ENCODE peak calls at places on chromosomes 6 and 20, in nine cellular contexts. R, V, H, I, P, K, F, Z and M are unnamed samples. For H3K4me1, the result is how much of the 10 kb centered on the place peaks cover.

GRCh38 chr20:45275327-45275726 is 21.0 kb upstream of the SLPI start:
- DNase-seq in F (no peak), K (no peak), Z (no peak), H (no peak), R (no peak), V (no peak), P (no peak), I (no peak), M (no peak)

GRCh38 chr20:1301031-1301529 is 27.9 kb downstream of the SDCBP2 start:
- DNase-seq in Z (peak), P (peak), K (no peak), F (peak), R (peak), I (peak), V (peak), H (peak), M (no peak)

GRCh38 chr6:30530013-30530412 is 26.3 kb downstream of the GNL1 start:
- DNase-seq in V (no peak), I (no peak), Z (no peak), P (no peak), F (no peak), K (no peak), R (peak), H (no peak), M (no peak)

GRCh38 chr20:2451939-2452732 is 18.5 kb downstream of the SNRPB start:
- DNase-seq in I (peak), Z (peak), R (peak), K (peak), V (peak), P (peak), H (peak), F (peak), M (peak)

GRCh38 chr20:326645-327031 is 1.3 kb downstream of the SOX12 start:
- DNase-seq in H (no peak), K (peak), V (peak), F (peak), R (peak), I (no peak), Z (no peak), P (no peak), M (no peak)

GRCh38 chr20:49400904-49401303 is 81.6 kb downstream of the KCNB1 start:
- DNase-seq in V (peak), I (no peak), R (no peak), F (no peak), P (peak), Z (no peak), H (no peak), K (no peak), M (no peak)

GRCh38 chr20:3209023-3209945 is at the start of gene ITPA:
- DNase-seq in P (peak), I (peak), V (peak), K (peak), F (peak), H (peak), R (peak), Z (no peak), M (peak)

GRCh38 chr20:43187476-43188233 is 2.1 kb downstream of the PTPRT start:
- DNase-seq in V (peak), P (peak), R (peak), H (peak), K (peak), F (peak), I (peak), Z (peak), M (peak)

GRCh38 chr6:119158057-119158848 is 79.8 kb upstream of the FAM184A start:
- DNase-seq in Z (no peak), F (no peak), H (peak), K (no peak), P (peak), V (peak), I (no peak), R (no peak), M (no peak)

GRCh38 chr6:122392564-122393338 is 6.7 kb upstream of the HSF2 start:
- DNase-seq in Z (no peak), F (no peak), I (no peak), H (no peak), P (no peak), K (no peak), R (no peak), V (no peak), M (no peak)

GRCh38 chr6:19812512-19813119 is 24.6 kb upstream of the ID4 start:
- DNase-seq in V (peak), R (peak), H (peak), P (peak), Z (peak), I (peak), K (peak), F (peak), M (peak)

GRCh38 chr6:130997061-130997753 is 65.8 kb downstream of the EPB41L2 start:
- DNase-seq in H (peak), V (peak), Z (no peak), I (no peak), R (no peak), P (peak), F (peak), K (no peak), M (peak)

GRCh38 chr6:87274660-87275273 is 47.6 kb upstream of the SMIM8 start:
- DNase-seq in K (no peak), F (no peak), P (peak), I (no peak), R (no peak), V (peak), H (peak), Z (no peak), M (peak)

GRCh38 chr6:105810105-105810921 is 275.8 kb upstream of the PRDM1 start:
- DNase-seq in P (peak), H (peak), F (no peak), K (peak), Z (peak), I (peak), R (peak), V (peak), M (peak)

GRCh38 chr20:44295995-44296394 is 15.0 kb downstream of the FITM2 start:
- DNase-seq in R (no peak), I (no peak), F (no peak), V (no peak), Z (no peak), P (no peak), H (no peak), K (no peak), M (peak)

GRCh38 chr6:151044465-151045441 is 179.3 kb downstream of the MTHFD1L start:
- DNase-seq in P (peak), K (no peak), V (no peak), R (peak), H (peak), I (no peak), F (peak), Z (peak), M (peak)

GRCh38 chr6:136426627-136427377 is 123.4 kb downstream of the MAP7 start:
- DNase-seq in H (no peak), V (no peak), F (no peak), Z (no peak), R (no peak), I (no peak), P (no peak), K (no peak), M (no peak)

GRCh38 chr20:25382704-25383370 is 7.8 kb downstream of the ABHD12 start:
- DNase-seq in K (no peak), R (no peak), Z (no peak), V (no peak), I (no peak), F (no peak), H (no peak), P (peak), M (no peak)

GRCh38 chr20:25378189-25378883 is 12.3 kb downstream of the ABHD12 start:
- DNase-seq in R (no peak), P (no peak), Z (no peak), I (no peak), H (no peak), V (no peak), K (no peak), F (no peak), M (no peak)

GRCh38 chr20:25376886-25377285 is 13.7 kb downstream of the ABHD12 start:
- DNase-seq in I (no peak), R (no peak), P (no peak), K (no peak), H (no peak), Z (no peak), F (no peak), V (no peak), M (no peak)

GRCh38 chr20:25378884-25379733 is 11.5 kb downstream of the ABHD12 start:
- DNase-seq in K (no peak), V (no peak), R (no peak), P (no peak), I (no peak), F (no peak), H (no peak), Z (no peak), M (no peak)

DNA sequence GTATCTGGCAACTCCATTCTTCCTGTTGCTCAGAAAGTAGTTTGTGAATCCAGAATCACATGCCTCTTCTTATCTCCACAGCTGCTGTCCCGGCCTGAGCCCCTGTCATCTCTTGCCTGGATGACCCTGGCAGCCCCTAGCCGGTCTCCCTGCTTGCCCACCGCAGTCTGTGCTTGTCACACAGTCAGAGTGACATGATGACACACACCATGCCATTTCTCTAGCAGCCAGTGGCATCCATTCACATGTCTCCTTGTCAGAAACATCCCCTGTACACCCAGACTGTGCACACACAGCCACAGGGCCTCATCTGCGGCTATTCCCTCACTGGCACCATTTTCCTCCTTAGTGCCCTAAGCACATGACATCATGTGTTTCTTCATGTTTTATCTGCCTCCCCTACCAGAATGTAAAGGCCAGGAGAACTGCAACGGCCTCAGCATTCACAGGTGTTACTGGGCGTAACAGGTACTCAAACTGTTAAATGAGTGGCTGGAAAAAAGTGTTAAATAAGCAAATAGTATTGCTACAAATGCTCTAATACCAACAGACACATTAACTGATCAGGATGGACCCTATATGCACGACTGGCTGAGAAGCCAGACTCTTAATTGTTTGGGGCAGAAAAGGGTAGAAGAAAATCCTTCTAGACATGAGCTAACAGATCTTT is 9.6 kb downstream of the ABHD12 start:
- DNase-seq in H (no peak), V (no peak), R (no peak), F (no peak), K (no peak), I (no peak), P (no peak), Z (no peak), M (no peak)
- H3K27ac ChIP-seq in H (no peak), V (no peak), R (no peak), F (no peak), K (no peak), I (no peak), P (no peak), Z (no peak), M (no peak)

GRCh38 chr6:77463881-77464867 is 883 bp upstream of the HTR1B start:
- DNase-seq in I (no peak), H (no peak), P (no peak), Z (no peak), V (no peak), K (no peak), F (peak), R (no peak), M (no peak)
- TF ChIP-seq EZH2 in I (no peak), H (peak), P (no peak), Z (no peak), V (peak), K (no peak), F (no peak), R (no peak), M (peak)

DNA sequence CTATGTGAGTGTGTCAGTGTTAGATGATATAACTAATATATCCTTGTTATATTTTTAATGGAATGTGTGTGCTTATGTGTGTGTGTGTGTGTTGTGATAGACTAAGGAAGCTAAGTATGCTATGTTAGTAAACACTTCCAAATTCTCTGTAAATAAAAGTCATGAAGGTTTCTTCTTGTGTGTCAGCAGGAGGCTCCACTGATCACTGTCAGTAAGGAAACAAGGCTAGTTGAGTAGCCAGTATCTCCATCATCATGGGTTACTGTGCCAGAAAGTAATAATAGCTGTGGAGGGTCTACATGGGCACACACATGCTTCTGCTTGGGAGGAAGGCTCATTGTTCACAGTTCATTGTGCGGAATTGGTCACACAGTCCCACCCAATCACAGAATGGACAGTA is 302.8 kb upstream of the RNF217 start:
- DNase-seq in K (no peak), V (no peak), F (peak), H (no peak), Z (no peak), P (no peak), R (no peak), I (no peak), M (no peak)
- H3K4me1 ChIP-seq in K (under half), V (under half), F (under half), H (under half), Z (under half), P (under half), R (under half), I (under half), M (under half)

DNA sequence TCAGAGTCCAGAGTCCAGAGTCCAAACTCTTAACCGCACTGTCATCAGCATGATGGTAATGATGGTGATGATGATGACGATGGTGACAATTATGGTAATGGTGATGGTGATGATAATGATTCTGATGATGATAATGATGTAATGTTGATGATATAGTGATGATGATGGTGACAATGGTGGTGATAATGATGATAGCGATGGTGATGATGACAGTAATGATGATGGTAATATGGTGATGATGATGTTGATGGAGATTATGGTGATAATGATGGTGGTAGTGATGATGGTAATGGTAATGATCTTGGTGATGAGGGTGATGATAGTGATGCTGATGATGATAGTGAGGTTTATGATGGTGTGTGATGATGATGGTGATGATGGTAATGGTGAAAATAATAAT is 367.8 kb upstream of the CDH4 start:
- DNase-seq in V (no peak), R (no peak), F (no peak), Z (no peak), H (no peak), K (no peak), I (no peak), P (no peak), M (no peak)
- H3K27ac ChIP-seq in V (no peak), R (no peak), F (no peak), Z (no peak), H (no peak), K (no peak), I (no peak), P (no peak), M (no peak)

GRCh38 chr6:135323202-135323668 is 142.1 kb downstream of the MYB start:
- DNase-seq in I (no peak), P (peak), Z (no peak), R (no peak), F (no peak), H (peak), V (no peak), K (peak), M (no peak)
- TF ChIP-seq EZH2 in I (no peak), P (no peak), Z (no peak), R (no peak), F (no peak), H (no peak), V (no peak), K (no peak), M (no peak)

GRCh38 chr6:108254436-108255410 is 6.1 kb downstream of the SNX3 start:
- DNase-seq in R (no peak), P (no peak), I (no peak), F (no peak), K (no peak), H (no peak), Z (no peak), V (no peak), M (no peak)
- H3K4me1 ChIP-seq in R (under half), P (under half), I (under half), F (under half), K (under half), H (under half), Z (under half), V (under half), M (under half)

GRCh38 chr6:3489961-3490621 is 33.2 kb upstream of the SLC22A23 start:
- DNase-seq in R (no peak), Z (no peak), I (no peak), V (peak), P (no peak), F (no peak), H (no peak), K (no peak), M (no peak)
- H3K27ac ChIP-seq in R (no peak), Z (no peak), I (no peak), V (no peak), P (no peak), F (no peak), H (peak), K (no peak), M (no peak)

DNA sequence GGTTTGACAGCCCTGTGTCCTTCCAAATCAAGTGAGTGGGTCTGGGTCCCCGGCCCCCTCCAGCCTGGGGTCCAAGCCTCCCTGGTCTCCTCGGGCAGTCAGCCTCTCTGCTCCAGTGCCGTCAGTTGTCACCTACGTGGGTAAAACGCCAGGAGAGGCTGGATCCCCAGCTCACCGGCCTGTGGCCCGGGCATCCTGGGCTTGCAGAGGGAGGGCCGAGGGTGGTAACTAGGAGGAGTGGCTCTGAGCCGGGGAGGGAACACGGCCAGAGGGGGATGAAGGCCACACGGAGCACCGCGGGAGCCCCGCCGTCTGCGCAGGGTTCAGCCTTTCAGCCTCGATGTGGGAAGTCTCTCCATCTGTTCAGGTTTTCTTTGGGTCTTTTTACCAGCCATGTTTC is 29.5 kb upstream of the BHLHE23 start:
- DNase-seq in I (no peak), V (no peak), P (no peak), Z (no peak), F (no peak), H (no peak), R (no peak), K (no peak), M (no peak)
- TF ChIP-seq EZH2 in I (no peak), V (no peak), P (no peak), Z (no peak), F (no peak), H (no peak), R (no peak), K (no peak), M (no peak)

GRCh38 chr6:45972795-45973503 is 42.7 kb downstream of the CLIC5 start:
- DNase-seq in P (no peak), H (no peak), K (no peak), F (no peak), R (no peak), I (no peak), Z (no peak), V (no peak), M (no peak)
- H3K4me1 ChIP-seq in P (under half), H (under half), K (under half), F (under half), R (under half), I (under half), Z (under half), V (under half), M (under half)